ENCODE peak calls at places on chromosomes 4 and X, in four cellular contexts. I is HL-60, L is GM12878, R is K562. N is an unnamed sample.

GRCh38 chrX:79413009-79413408 is 45.9 kb upstream of the ITM2A start:
- DNase-seq in I (no peak), L (no peak), R (peak), N (no peak)

GRCh38 chrX:152958047-152958446 is 35.9 kb downstream of the PNMA5 start:
- DNase-seq in I (peak), L (no peak), R (no peak), N (no peak)

GRCh38 chr4:14054391-14054790 is 426.9 kb upstream of the BOD1L1 start:
- DNase-seq in I (no peak), L (no peak), R (no peak), N (no peak)

GRCh38 chrX:104343408-104344129 is 88.8 kb upstream of the ESX1 start:
- DNase-seq in I (no peak), L (peak), R (peak), N (no peak)

GRCh38 chr4:29199025-29199424 is 1521.1 kb upstream of the PCDH7 start:
- DNase-seq in I (no peak), L (no peak), R (no peak), N (no peak)

GRCh38 chr4:66357316-66357715 is 687.0 kb upstream of the EPHA5 start:
- DNase-seq in I (no peak), L (no peak), R (no peak), N (no peak)

GRCh38 chr4:165443276-165443675 is 64.5 kb downstream of the CPE start:
- DNase-seq in I (no peak), L (no peak), R (no peak), N (no peak)

GRCh38 chrX:7190157-7190556 is 42.2 kb upstream of the PUDP start:
- DNase-seq in I (no peak), L (no peak), R (no peak), N (no peak)

GRCh38 chr4:156954598-156954997 is 17.0 kb downstream of the PDGFC start:
- DNase-seq in I (no peak), L (no peak), R (no peak), N (no peak)

GRCh38 chrX:106619797-106620196 is 8.0 kb downstream of the RADX start:
- DNase-seq in I (no peak), L (no peak), R (peak), N (no peak)

GRCh38 chr4:21554036-21554435 is 394.5 kb downstream of the KCNIP4 start:
- DNase-seq in I (no peak), L (no peak), R (no peak), N (no peak)

GRCh38 chr4:142984871-142985585 is 138.9 kb upstream of the INPP4B start:
- DNase-seq in I (no peak), L (no peak), R (peak), N (no peak)

GRCh38 chr4:37726666-37727065 is 40.5 kb upstream of the RELL1 start:
- DNase-seq in I (no peak), L (no peak), R (no peak), N (no peak)

GRCh38 chr4:176044589-176044951 is 21.1 kb upstream of the WDR17 start:
- DNase-seq in I (no peak), L (no peak), R (no peak), N (no peak)

GRCh38 chrX:53458082-53458481 is 23.9 kb upstream of the HSD17B10 start:
- DNase-seq in I (no peak), L (no peak), R (no peak), N (no peak)

GRCh38 chr4:84710520-84710919 is 127.6 kb downstream of the CDS1 start:
- DNase-seq in I (no peak), L (no peak), R (no peak), N (no peak)

GRCh38 chrX:5528057-5528456 is 700.6 kb downstream of the NLGN4X start:
- DNase-seq in I (no peak), L (no peak), R (no peak), N (no peak)

GRCh38 chr4:41319553-41319952 is 62.8 kb downstream of the UCHL1 start:
- DNase-seq in I (no peak), L (no peak), R (no peak), N (no peak)

GRCh38 chr4:80409798-80410197 is 74.3 kb downstream of the CFAP299 start:
- DNase-seq in I (no peak), L (no peak), R (no peak), N (no peak)

GRCh38 chrX:9885150-9885549 is 82.0 kb upstream of the CLDN34 start:
- DNase-seq in I (no peak), L (no peak), R (peak), N (peak)

GRCh38 chr4:7818676-7819041 is 121.0 kb downstream of the AFAP1 start:
- DNase-seq in I (no peak), L (no peak), R (no peak), N (no peak)

DNA sequence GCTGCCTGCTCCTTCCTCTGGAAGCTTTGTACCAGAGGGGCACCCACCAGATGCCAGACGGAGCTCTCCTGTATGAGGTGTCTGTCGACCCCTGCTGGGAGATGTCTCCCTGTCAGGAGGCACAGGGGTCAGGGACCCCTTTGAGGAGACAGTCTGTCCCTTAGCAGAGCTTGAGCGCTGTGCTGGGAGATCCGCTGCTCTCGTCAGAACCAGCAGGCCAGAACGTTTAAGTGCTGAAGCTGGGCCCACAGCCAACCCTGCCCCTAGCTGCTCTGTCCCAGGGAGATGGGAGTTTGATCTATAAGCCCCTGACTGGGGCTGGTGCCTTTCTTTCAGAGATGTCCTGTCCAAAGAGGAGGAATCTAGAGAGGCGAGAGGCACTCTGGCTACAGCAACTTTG is 260.3 kb upstream of the GPRIN3 start:
- DNase-seq in I (no peak), L (no peak), R (no peak), N (no peak)
- TF ChIP-seq SPI1 in I (no peak), L (no peak), R (no peak), N (no peak)

DNA sequence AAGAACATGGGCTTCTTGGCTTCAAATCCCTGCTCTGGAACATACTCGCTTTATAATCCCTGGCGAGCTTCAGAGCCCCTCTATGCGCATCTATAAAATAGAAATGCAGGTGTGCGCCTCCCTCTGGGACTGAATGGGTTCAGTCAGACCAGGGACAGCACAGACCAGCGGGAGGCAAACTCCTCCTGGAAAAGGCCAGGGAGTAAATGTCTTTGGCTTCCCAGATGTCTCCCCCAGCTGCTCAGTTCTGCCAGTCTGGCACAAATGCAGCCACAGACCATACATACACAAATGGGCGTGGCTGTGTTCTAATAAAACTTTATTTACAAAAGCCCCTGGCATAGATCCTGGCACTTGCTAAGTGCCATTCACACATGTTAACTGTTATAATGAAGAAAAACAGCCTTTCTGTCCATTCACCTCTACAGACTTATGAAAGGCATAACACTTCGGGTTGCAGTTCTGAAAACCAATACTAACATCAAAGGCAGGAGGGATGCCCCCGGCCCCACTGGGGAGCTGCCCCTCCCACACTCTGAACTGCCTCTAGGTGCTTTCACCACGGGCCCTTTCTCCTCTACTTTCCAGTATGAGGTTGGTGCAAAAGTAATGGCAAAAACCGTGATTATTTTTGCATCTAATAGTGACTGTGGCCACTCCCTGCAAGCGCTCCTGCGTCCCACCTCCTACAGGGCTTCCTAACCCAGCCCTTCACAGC is 4.6 kb downstream of the JAKMIP1 start:
- DNase-seq in I (no peak), L (no peak), R (no peak), N (no peak)
- TF ChIP-seq POLR2AphosphoS5 in I (no peak), L (no peak), R (no peak), N (no peak)

GRCh38 chr4:155377281-155377680 is 516 bp upstream of the MAP9 start:
- DNase-seq in I (no peak), L (no peak), R (no peak), N (no peak)
- TF ChIP-seq SPI1 in I (no peak), L (no peak), R (no peak), N (no peak)

GRCh38 chr4:158914178-158914577 is 145.4 kb downstream of the FNIP2 start:
- DNase-seq in I (no peak), L (no peak), R (no peak), N (no peak)
- TF ChIP-seq POLR2AphosphoS5 in I (no peak), L (no peak), R (no peak), N (no peak)

GRCh38 chr4:169397762-169398161 is 127.0 kb upstream of the SH3RF1 start:
- DNase-seq in I (no peak), L (no peak), R (no peak), N (no peak)
- TF ChIP-seq SPI1 in I (no peak), L (no peak), R (no peak), N (no peak)

GRCh38 chrX:107659286-107659685 is 31.0 kb downstream of the PRPS1 start:
- DNase-seq in I (no peak), L (no peak), R (no peak), N (no peak)

GRCh38 chrX:107659768-107660167 is 31.5 kb downstream of the PRPS1 start:
- DNase-seq in I (no peak), L (no peak), R (peak), N (no peak)

GRCh38 chrX:107656965-107657364 is 28.7 kb downstream of the PRPS1 start:
- DNase-seq in I (no peak), L (no peak), R (no peak), N (no peak)

GRCh38 chrX:107658660-107659059 is 30.4 kb downstream of the PRPS1 start:
- DNase-seq in I (no peak), L (no peak), R (no peak), N (no peak)

GRCh38 chrX:107654778-107655761 is 26.8 kb downstream of the PRPS1 start:
- DNase-seq in I (no peak), L (no peak), R (peak), N (no peak)
- TF ChIP-seq POLR2AphosphoS5 in I (no peak), L (no peak), R (no peak), N (no peak)